ENCODE peak calls at places on chromosomes 3 and 15, in ten cellular contexts. Q, N, H, Z, P, M, K, C, W and I are unnamed samples.

GRCh38 chr3:142857056-142857455 is 31.8 kb downstream of the PCOLCE2 start:
- DNase-seq in Q (peak; percentile 72), N (peak; percentile 36), H (no peak), Z (peak; percentile 24), P (no peak), M (no peak), K (no peak), C (peak; percentile 27), W (no peak), I (no peak)

GRCh38 chr3:11582123-11582968 is 61.4 kb downstream of the VGLL4 start:
- DNase-seq in Q (no peak), N (no peak), H (peak; percentile 84), Z (peak; percentile 15), P (no peak), M (peak; percentile 89), K (no peak), C (peak; percentile 52), W (peak; percentile 90), I (peak; percentile 92)

GRCh38 chr3:30012941-30013543 is 593.4 kb upstream of the TGFBR2 start:
- DNase-seq in Q (peak; percentile 51), N (peak; percentile 70), H (peak; percentile 64), Z (peak; percentile 50), P (no peak), M (peak; percentile 70), K (no peak), C (peak; percentile 79), W (peak; percentile 79), I (peak; percentile 76)

GRCh38 chr3:148957586-148957985 is 33.8 kb upstream of the GYG1 start:
- DNase-seq in Q (no peak), N (peak; percentile 86), H (no peak), Z (peak; percentile 11), P (no peak), M (no peak), K (no peak), C (no peak), W (no peak), I (no peak)

GRCh38 chr15:65032823-65033537 is 3.5 kb upstream of the MTFMT start:
- DNase-seq in Q (peak; percentile 93), N (peak; percentile 73), H (peak; percentile 43), Z (peak; percentile 71), P (peak; percentile 81), M (peak; percentile 61), K (no peak), C (peak; percentile 85), W (peak; percentile 74), I (peak; percentile 74)

GRCh38 chr15:37824717-37825382 is 109.6 kb upstream of the TMCO5A start:
- DNase-seq in Q (peak; percentile 15), N (peak; percentile 42), H (no peak), Z (no peak), P (no peak), M (peak; percentile 98), K (no peak), C (no peak), W (no peak), I (peak; percentile 15)

GRCh38 chr3:46065294-46065705 is 38.0 kb upstream of the XCR1 start:
- DNase-seq in Q (no peak), N (peak; percentile 16), H (no peak), Z (no peak), P (no peak), M (peak; percentile 8), K (no peak), C (peak; percentile 57), W (no peak), I (no peak)

GRCh38 chr3:156693166-156693565 is 18.8 kb downstream of the TIPARP start:
- DNase-seq in Q (no peak), N (no peak), H (no peak), Z (no peak), P (no peak), M (peak; percentile 79), K (no peak), C (no peak), W (no peak), I (peak; percentile 78)

GRCh38 chr15:50275091-50275490 is 9.6 kb upstream of the HDC start:
- DNase-seq in Q (no peak), N (no peak), H (no peak), Z (no peak), P (no peak), M (no peak), K (no peak), C (no peak), W (no peak), I (no peak)

GRCh38 chr15:74380361-74381189 is 13.1 kb upstream of the CYP11A1 start:
- DNase-seq in Q (no peak), N (no peak), H (no peak), Z (no peak), P (peak; percentile 64), M (no peak), K (no peak), C (no peak), W (no peak), I (no peak)

GRCh38 chr15:88605507-88606436 is 15.4 kb upstream of the AEN start:
- DNase-seq in Q (no peak), N (peak; percentile 37), H (no peak), Z (peak; percentile 49), P (peak; percentile 76), M (peak; percentile 29), K (no peak), C (no peak), W (no peak), I (peak; percentile 19)

GRCh38 chr15:39488498-39488897 is 92.4 kb upstream of the THBS1 start:
- DNase-seq in Q (no peak), N (no peak), H (peak; percentile 79), Z (no peak), P (no peak), M (peak; percentile 38), K (no peak), C (peak; percentile 33), W (peak; percentile 93), I (peak; percentile 29)

GRCh38 chr15:83483612-83484011 is 36.5 kb downstream of the SH3GL3 start:
- DNase-seq in Q (no peak), N (no peak), H (no peak), Z (no peak), P (no peak), M (no peak), K (no peak), C (no peak), W (no peak), I (no peak)

GRCh38 chr15:43932907-43933306 is 106.1 kb downstream of the WDR76 start:
- DNase-seq in Q (no peak), N (no peak), H (no peak), Z (no peak), P (no peak), M (no peak), K (no peak), C (no peak), W (no peak), I (peak; percentile 42)

GRCh38 chr15:72289597-72290325 is 17.4 kb upstream of the PARP6 start:
- DNase-seq in Q (no peak), N (no peak), H (no peak), Z (no peak), P (no peak), M (no peak), K (no peak), C (no peak), W (no peak), I (no peak)

GRCh38 chr15:34628577-34629152 is 45.2 kb upstream of the GOLGA8B start:
- DNase-seq in Q (no peak), N (no peak), H (no peak), Z (no peak), P (no peak), M (peak; percentile 77), K (no peak), C (no peak), W (no peak), I (peak; percentile 70)

GRCh38 chr3:127256872-127257271 is 31.0 kb downstream of the PRR20G start:
- DNase-seq in Q (no peak), N (no peak), H (no peak), Z (no peak), P (no peak), M (no peak), K (no peak), C (no peak), W (no peak), I (no peak)

GRCh38 chr3:138082085-138082991 is 33.1 kb downstream of the DZIP1L start:
- DNase-seq in Q (no peak), N (peak; percentile 33), H (peak; percentile 35), Z (no peak), P (no peak), M (peak; percentile 93), K (no peak), C (no peak), W (no peak), I (no peak)

GRCh38 chr3:173009410-173009809 is 131.6 kb downstream of the SPATA16 start:
- DNase-seq in Q (no peak), N (no peak), H (no peak), Z (no peak), P (peak; percentile 65), M (no peak), K (no peak), C (no peak), W (no peak), I (no peak)

DNA sequence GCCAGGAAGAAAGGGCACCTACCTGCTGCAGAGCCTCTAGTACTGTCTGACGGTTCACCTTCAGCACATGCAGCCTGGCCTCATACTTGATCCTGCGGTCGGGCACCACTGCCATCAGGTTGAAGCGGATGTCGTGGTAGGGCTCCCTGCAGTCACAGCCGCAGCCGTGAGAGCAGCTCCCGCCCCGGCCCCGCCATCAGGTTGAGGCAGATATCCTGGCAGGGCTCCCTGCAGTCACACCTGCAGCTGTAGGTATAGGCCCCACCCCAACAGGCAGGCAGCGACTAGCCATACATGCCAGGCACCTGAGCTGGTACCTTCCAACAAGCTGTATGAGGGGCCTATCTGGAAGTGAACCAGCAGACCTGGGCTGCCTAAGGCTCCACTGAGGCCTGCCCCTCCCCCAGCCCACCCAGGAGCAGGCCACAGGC is 38.7 kb downstream of the SEMA3G start:
- DNase-seq in Q (no peak), N (no peak), H (no peak), Z (peak; percentile 43), P (peak; percentile 73), M (no peak), K (no peak), C (peak; percentile 78), W (peak; percentile 54), I (no peak)
- TF ChIP-seq POLR2A in Q (no peak), N (no peak), H (no peak), Z (no peak), P (no peak), M (no peak), K (no peak), C (no peak), W (no peak), I (no peak)

GRCh38 chr15:57376695-57377477 is 581 bp downstream of the CGNL1 start:
- DNase-seq in Q (peak; percentile 58), N (peak; percentile 15), H (peak; percentile 55), Z (no peak), P (no peak), M (peak; percentile 4), K (no peak), C (no peak), W (peak; percentile 63), I (peak; percentile 39)
- TF ChIP-seq POLR2A in Q (no peak), N (no peak), H (no peak), Z (no peak), P (no peak), M (no peak), K (no peak), C (no peak), W (no peak), I (no peak)

GRCh38 chr3:39107056-39107873 is at the start of the genes GORASP1 and TTC21A:
- DNase-seq in Q (peak; percentile 91), N (peak; percentile 81), H (peak; percentile 92), Z (peak; percentile 88), P (peak; percentile 96), M (peak; percentile 85), K (peak; percentile 81), C (peak; percentile 91), W (peak; percentile 96), I (peak; percentile 86)
- TF ChIP-seq POLR2A in Q (peak; percentile 79), N (peak; percentile 51), H (peak; percentile 87), Z (peak; percentile 78), P (peak; percentile 14), M (peak; percentile 87), K (peak; percentile 42), C (peak; percentile 74), W (peak; percentile 50), I (peak; percentile 67)

GRCh38 chr15:68197661-68198437 is 7.3 kb downstream of the CALML4 start:
- DNase-seq in Q (no peak), N (no peak), H (no peak), Z (no peak), P (no peak), M (no peak), K (no peak), C (no peak), W (no peak), I (no peak)
- TF ChIP-seq POLR2A in Q (no peak), N (no peak), H (no peak), Z (no peak), P (no peak), M (no peak), K (no peak), C (no peak), W (no peak), I (no peak)